ENCODE peak calls at places on chromosomes 1 and 21, in six cellular contexts. Z is mesendoderm, S is GM23248, X is mesenchymal stem cell, E is MM.1S, Q is neuronal stem cell. L is an unnamed sample.

GRCh38 chr1:112335351-112335750 is 60.7 kb upstream of the CTTNBP2NL start:
- DNase-seq in Q (no peak), E (no peak), Z (no peak), S (peak), X (no peak), L (no peak)

GRCh38 chr21:37463083-37463780 is 96.7 kb downstream of the DYRK1A start:
- DNase-seq in E (peak), S (peak), X (peak), Z (peak), Q (no peak), L (peak)

GRCh38 chr21:43605320-43606244 is 53.7 kb downstream of the HSF2BP start:
- DNase-seq in S (no peak), X (no peak), Q (no peak), E (no peak), Z (no peak), L (no peak)

GRCh38 chr21:26140185-26140584 is 30.4 kb downstream of the APP start:
- DNase-seq in X (peak), Q (no peak), Z (peak), S (peak), E (no peak), L (peak)

GRCh38 chr1:231068772-231069171 is 28.7 kb upstream of the FAM89A start:
- DNase-seq in Z (no peak), S (no peak), Q (no peak), E (no peak), X (no peak), L (no peak)

GRCh38 chr1:94522304-94522703 is 19.3 kb downstream of the F3 start:
- DNase-seq in X (peak), Q (peak), S (peak), E (no peak), Z (peak), L (peak)

GRCh38 chr1:93222987-93223675 is 42.6 kb downstream of the CCDC18 start:
- DNase-seq in S (no peak), X (no peak), E (no peak), Q (no peak), Z (no peak), L (no peak)

GRCh38 chr1:167683641-167684502 is 37.9 kb upstream of the MPZL1 start:
- DNase-seq in S (peak), X (peak), Z (peak), Q (peak), E (no peak), L (peak)

GRCh38 chr1:99934801-99935200 is 35.0 kb upstream of the SLC35A3 start:
- DNase-seq in S (no peak), E (no peak), Q (no peak), X (no peak), Z (no peak), L (no peak)

GRCh38 chr1:164765557-164765956 is 206.6 kb downstream of the PBX1 start:
- DNase-seq in S (peak), E (no peak), X (peak), Q (no peak), Z (peak), L (peak)

GRCh38 chr1:224065455-224065854 is 48.5 kb upstream of the FBXO28 start:
- DNase-seq in S (peak), E (peak), Z (no peak), Q (no peak), X (no peak), L (peak)

GRCh38 chr1:20505488-20505887 is 2.5 kb downstream of the MUL1 start:
- DNase-seq in X (no peak), Z (no peak), S (no peak), Q (no peak), E (no peak), L (no peak)

GRCh38 chr1:20507564-20508410 is at the start of gene MUL1:
- DNase-seq in Z (peak), E (peak), Q (peak), X (peak), S (peak), L (peak)

GRCh38 chr1:20507248-20507563 is 745 bp downstream of the MUL1 start:
- DNase-seq in Q (no peak), Z (no peak), S (no peak), E (no peak), X (no peak), L (no peak)

GRCh38 chr1:20511518-20512428 is 3.8 kb upstream of the MUL1 start:
- DNase-seq in Z (no peak), E (peak), S (peak), X (peak), Q (no peak), L (no peak)

DNA sequence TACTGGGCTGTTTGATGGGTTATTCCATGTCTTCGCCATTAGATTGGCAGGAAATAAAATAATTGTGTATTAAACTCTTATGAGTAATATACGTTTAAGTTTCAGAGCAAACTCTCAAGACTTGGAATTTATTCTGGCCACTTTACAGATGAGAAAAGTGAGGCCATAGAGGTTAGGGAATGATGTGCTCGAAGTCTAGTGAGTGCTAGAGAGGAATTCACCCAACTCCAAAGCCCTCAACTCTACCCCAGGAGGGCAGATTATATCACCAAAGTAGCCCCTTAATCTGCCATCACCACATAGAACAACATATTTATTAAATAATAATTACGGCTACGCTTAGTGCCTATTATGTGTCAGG is 440 bp upstream of the MUL1 start:
- DNase-seq in Z (no peak), S (no peak), X (no peak), E (no peak), Q (no peak), L (no peak)
- H3K9ac ChIP-seq in Z (peak), S (peak), X (peak), E (peak), Q (no peak), L (peak)

GRCh38 chr1:23216771-23217420 is 406 bp downstream of the HTR1D start:
- DNase-seq in Z (no peak), E (no peak), S (peak), Q (peak), X (no peak), L (peak)

GRCh38 chr1:23214640-23215039 is 2.7 kb downstream of the HTR1D start:
- DNase-seq in X (no peak), Z (no peak), Q (no peak), S (peak), E (no peak), L (no peak)

GRCh38 chr1:23215751-23216449 is 1.4 kb downstream of the HTR1D start:
- DNase-seq in Q (no peak), X (no peak), E (no peak), S (no peak), Z (no peak), L (no peak)

GRCh38 chr1:23215291-23215690 is 2.0 kb downstream of the HTR1D start:
- DNase-seq in Z (no peak), Q (no peak), E (no peak), S (no peak), X (no peak), L (no peak)

GRCh38 chr1:23217421-23218115 is at the start of gene HTR1D:
- DNase-seq in X (no peak), Q (peak), E (no peak), S (peak), Z (peak), L (peak)
- H3K9ac ChIP-seq in X (no peak), Q (peak), E (no peak), S (no peak), Z (peak), L (no peak)

DNA sequence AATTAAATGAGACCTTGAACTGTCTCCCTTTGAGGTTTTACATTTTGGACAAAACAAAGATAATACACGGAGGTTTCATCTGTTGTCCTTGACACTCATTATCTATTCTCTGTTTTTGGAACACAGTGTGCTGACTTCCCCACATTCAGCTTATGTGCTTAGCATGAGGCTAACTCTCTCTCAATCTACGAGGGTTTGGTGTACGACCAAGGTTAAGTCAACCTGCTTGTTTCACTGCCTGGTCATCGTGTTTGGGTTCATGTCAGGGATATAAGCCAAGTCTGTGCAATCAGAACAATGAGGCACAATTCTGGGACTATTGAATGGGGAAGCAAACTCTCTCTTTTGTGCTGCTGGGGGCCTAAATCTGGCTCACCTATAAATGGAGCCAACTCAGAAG is 328.5 kb upstream of the USP25 start:
- DNase-seq in S (no peak), X (no peak), Z (no peak), E (no peak), Q (no peak), L (no peak)
- H3K9ac ChIP-seq in S (no peak), X (no peak), Z (no peak), E (no peak), Q (no peak), L (no peak)

GRCh38 chr1:119675349-119676343 is 27.6 kb upstream of the ZNF697 start:
- DNase-seq in E (peak), S (peak), Z (peak), X (peak), Q (peak), L (peak)
- H3K9ac ChIP-seq in E (no peak), S (peak), Z (peak), X (peak), Q (no peak), L (peak)

GRCh38 chr1:75170981-75171380 is 36.8 kb downstream of the LHX8 start:
- DNase-seq in Q (no peak), X (no peak), E (no peak), Z (no peak), S (no peak), L (no peak)

GRCh38 chr1:75170006-75170405 is 35.8 kb downstream of the LHX8 start:
- DNase-seq in E (no peak), X (no peak), Z (no peak), S (no peak), Q (no peak), L (no peak)

GRCh38 chr1:75166821-75167220 is 32.6 kb downstream of the LHX8 start:
- DNase-seq in E (no peak), Z (no peak), X (no peak), S (no peak), Q (no peak), L (no peak)

GRCh38 chr1:75165264-75165663 is 31.1 kb downstream of the LHX8 start:
- DNase-seq in Z (no peak), X (no peak), E (no peak), Q (no peak), S (no peak), L (no peak)
- H3K9ac ChIP-seq in Z (no peak), X (no peak), E (no peak), Q (no peak), S (no peak), L (no peak)

L was measured in adipocyte.